ENCODE peak calls at places on chromosomes 1 and 21, in four cellular contexts. B is GM12878, I is HepG2, W is A549. N is an unnamed sample.

GRCh38 chr1:153612755-153613331 is at the start of gene S100A16:
- DNase-seq in W (peak; percentile 92), B (no peak), I (no peak), N (no peak)

GRCh38 chr1:243549108-243549507 is 293.3 kb downstream of the SDCCAG8 start:
- DNase-seq in B (no peak), I (no peak), W (no peak), N (no peak)

GRCh38 chr1:91830242-91831131 is 55.5 kb downstream of the TGFBR3 start:
- DNase-seq in W (peak; percentile 21), I (peak; percentile 84), B (no peak), N (no peak)

GRCh38 chr1:47763456-47764171 is 233.6 kb downstream of the TRABD2B start:
- DNase-seq in I (no peak), W (no peak), B (no peak), N (no peak)

GRCh38 chr1:185017338-185017737 is 28.0 kb upstream of the RNF2 start:
- DNase-seq in I (no peak), W (peak; percentile 18), B (no peak), N (no peak)

GRCh38 chr1:207603777-207604176 is 41.2 kb upstream of the CR1L start:
- DNase-seq in B (no peak), W (no peak), I (peak; percentile 95), N (no peak)

GRCh38 chr1:208189183-208189582 is 55.0 kb downstream of the PLXNA2 start:
- DNase-seq in B (peak; percentile 46), I (no peak), W (no peak), N (peak; percentile 52)

GRCh38 chr1:206721454-206721853 is 36.7 kb downstream of the MAPKAPK2 start:
- DNase-seq in B (no peak), W (no peak), I (no peak), N (no peak)

GRCh38 chr1:36366091-36366661 is 19.5 kb downstream of the STK40 start:
- DNase-seq in W (no peak), I (no peak), B (no peak), N (no peak)

GRCh38 chr1:41643422-41643821 is 158.9 kb upstream of the EDN2 start:
- DNase-seq in I (no peak), B (no peak), W (no peak), N (no peak)

GRCh38 chr1:209767706-209768105 is 11.9 kb downstream of the TRAF3IP3 start:
- DNase-seq in I (no peak), B (no peak), W (no peak), N (no peak)

GRCh38 chr1:82867781-82868180 is 1067.0 kb downstream of the ADGRL2 start:
- DNase-seq in B (no peak), I (no peak), W (no peak), N (no peak)

GRCh38 chr1:37734629-37735591 is 30.0 kb downstream of the EPHA10 start:
- DNase-seq in I (no peak), B (no peak), W (no peak), N (peak; percentile 89)

GRCh38 chr1:225572422-225572821 is 80.5 kb downstream of the ENAH start:
- DNase-seq in I (no peak), W (peak; percentile 8), B (no peak), N (no peak)

GRCh38 chr1:236753964-236754363 is 41.1 kb upstream of the MTR start:
- DNase-seq in W (no peak), I (no peak), B (no peak), N (peak; percentile 25)

GRCh38 chr1:193179094-193179493 is 7.3 kb downstream of the B3GALT2 start:
- DNase-seq in B (no peak), W (no peak), I (no peak), N (no peak)

GRCh38 chr1:99086057-99086456 is 81.4 kb upstream of the PLPPR5 start:
- DNase-seq in B (no peak), W (no peak), I (no peak), N (no peak)

GRCh38 chr1:168628807-168629206 is 52.4 kb downstream of the XCL1 start:
- DNase-seq in B (no peak), I (no peak), W (peak; percentile 9), N (no peak)

GRCh38 chr1:231940116-231940515 is 313.5 kb downstream of the DISC1 start:
- DNase-seq in B (no peak), W (no peak), I (no peak), N (no peak)

GRCh38 chr1:11507309-11507708 is 28.4 kb downstream of the DISP3 start:
- DNase-seq in W (no peak), I (no peak), B (no peak), N (no peak)

GRCh38 chr21:45003331-45004058 is 63.7 kb downstream of the SLX9 start:
- DNase-seq in I (peak; percentile 19), W (no peak), B (no peak), N (no peak)

GRCh38 chr1:215529111-215529510 is 38.0 kb upstream of the KCTD3 start:
- DNase-seq in I (no peak), W (no peak), B (no peak), N (no peak)

GRCh38 chr1:25799758-25800537 is at the start of gene SELENON:
- DNase-seq in W (peak; percentile 38), I (peak; percentile 20), B (no peak), N (peak; percentile 51)

GRCh38 chr1:13619909-13620308 is 36.3 kb downstream of the PDPN start:
- DNase-seq in B (no peak), W (no peak), I (no peak), N (no peak)

GRCh38 chr1:110888641-110889040 is 15.7 kb downstream of the CD53 start:
- DNase-seq in B (no peak), I (no peak), W (no peak), N (no peak)

GRCh38 chr1:23163395-23163794 is 5.3 kb downstream of the LUZP1 start:
- DNase-seq in W (no peak), B (no peak), I (no peak), N (no peak)

GRCh38 chr1:203668401-203668800 is 41.8 kb downstream of the ATP2B4 start:
- DNase-seq in I (no peak), B (no peak), W (no peak), N (no peak)

GRCh38 chr1:58699011-58699762 is 675 bp downstream of the MYSM1 start:
- DNase-seq in B (no peak), W (no peak), I (no peak), N (peak; percentile 43)

DNA sequence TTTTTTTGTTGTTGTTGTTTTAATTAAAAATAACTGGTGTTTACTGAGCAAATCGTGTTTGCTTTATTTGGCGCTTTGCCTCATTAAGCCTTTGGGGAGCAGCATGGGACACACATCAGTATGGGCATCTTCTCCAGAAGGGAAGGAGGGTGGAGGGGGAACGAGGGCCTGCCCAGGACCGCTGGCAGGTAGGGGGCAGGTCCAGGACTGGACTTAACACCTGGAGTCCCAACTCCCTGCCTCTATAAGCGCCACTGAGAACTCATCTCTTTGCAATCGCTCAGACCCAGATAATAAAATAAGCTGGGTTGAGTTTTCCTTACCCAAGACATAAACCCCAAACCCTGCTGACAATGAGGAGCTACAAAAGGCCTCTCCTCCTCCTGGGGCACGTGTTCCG is 15.1 kb downstream of the ABCG1 start:
- DNase-seq in B (no peak), W (no peak), I (no peak), N (no peak)
- TF ChIP-seq CHD4 in B (no peak), W (no peak), I (no peak), N (no peak)

DNA sequence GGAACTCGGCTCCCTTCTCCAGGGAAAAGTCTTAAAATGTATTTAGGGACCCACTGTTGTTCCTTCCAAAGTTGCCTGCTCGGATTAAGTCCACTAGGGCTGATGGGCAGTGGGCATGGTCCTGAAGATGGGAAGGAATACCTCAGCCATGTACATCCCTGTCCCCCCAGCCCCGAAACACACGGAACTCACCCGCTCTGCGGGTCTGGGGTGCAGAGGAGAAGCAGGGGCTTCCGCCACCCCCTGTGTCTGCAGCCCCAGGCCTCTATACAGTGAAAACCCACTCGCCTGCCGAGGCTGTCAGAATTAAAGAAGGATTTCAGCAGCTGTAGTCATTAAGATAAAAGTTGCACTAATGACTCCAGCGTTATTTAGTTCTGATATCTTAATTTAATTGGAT is 212.6 kb upstream of the VAMP3 start:
- DNase-seq in B (no peak), I (no peak), W (no peak), N (no peak)
- TF ChIP-seq CHD4 in B (no peak), I (no peak), W (no peak), N (no peak)

GRCh38 chr1:10087210-10087609 is 54.5 kb downstream of the UBE4B start:
- DNase-seq in B (no peak), W (no peak), I (no peak), N (no peak)

GRCh38 chr1:10080523-10080922 is 47.8 kb downstream of the UBE4B start:
- DNase-seq in W (no peak), I (no peak), B (no peak), N (no peak)

GRCh38 chr1:10082785-10083479 is 50.2 kb downstream of the UBE4B start:
- DNase-seq in B (no peak), I (no peak), W (no peak), N (no peak)

GRCh38 chr1:10085076-10085475 is 52.3 kb downstream of the UBE4B start:
- DNase-seq in W (no peak), I (peak; percentile 24), B (no peak), N (no peak)

GRCh38 chr1:10084045-10084444 is 51.3 kb downstream of the UBE4B start:
- DNase-seq in I (no peak), W (no peak), B (no peak), N (no peak)
- TF ChIP-seq CHD4 in I (no peak), W (no peak), B (no peak), N (no peak)

GRCh38 chr1:166843322-166843721 is 4.0 kb downstream of the POGK start:
- DNase-seq in I (no peak), B (no peak), W (no peak), N (no peak)

GRCh38 chr1:166839600-166840308 is 479 bp downstream of the POGK start:
- DNase-seq in B (no peak), I (peak; percentile 17), W (peak; percentile 46), N (peak; percentile 62)

GRCh38 chr1:166843769-166844596 is 4.7 kb downstream of the POGK start:
- DNase-seq in I (no peak), B (no peak), W (no peak), N (no peak)

GRCh38 chr1:166838766-166839599 is at the start of gene POGK:
- DNase-seq in B (peak; percentile 63), W (peak; percentile 80), I (peak; percentile 78), N (peak; percentile 95)

DNA sequence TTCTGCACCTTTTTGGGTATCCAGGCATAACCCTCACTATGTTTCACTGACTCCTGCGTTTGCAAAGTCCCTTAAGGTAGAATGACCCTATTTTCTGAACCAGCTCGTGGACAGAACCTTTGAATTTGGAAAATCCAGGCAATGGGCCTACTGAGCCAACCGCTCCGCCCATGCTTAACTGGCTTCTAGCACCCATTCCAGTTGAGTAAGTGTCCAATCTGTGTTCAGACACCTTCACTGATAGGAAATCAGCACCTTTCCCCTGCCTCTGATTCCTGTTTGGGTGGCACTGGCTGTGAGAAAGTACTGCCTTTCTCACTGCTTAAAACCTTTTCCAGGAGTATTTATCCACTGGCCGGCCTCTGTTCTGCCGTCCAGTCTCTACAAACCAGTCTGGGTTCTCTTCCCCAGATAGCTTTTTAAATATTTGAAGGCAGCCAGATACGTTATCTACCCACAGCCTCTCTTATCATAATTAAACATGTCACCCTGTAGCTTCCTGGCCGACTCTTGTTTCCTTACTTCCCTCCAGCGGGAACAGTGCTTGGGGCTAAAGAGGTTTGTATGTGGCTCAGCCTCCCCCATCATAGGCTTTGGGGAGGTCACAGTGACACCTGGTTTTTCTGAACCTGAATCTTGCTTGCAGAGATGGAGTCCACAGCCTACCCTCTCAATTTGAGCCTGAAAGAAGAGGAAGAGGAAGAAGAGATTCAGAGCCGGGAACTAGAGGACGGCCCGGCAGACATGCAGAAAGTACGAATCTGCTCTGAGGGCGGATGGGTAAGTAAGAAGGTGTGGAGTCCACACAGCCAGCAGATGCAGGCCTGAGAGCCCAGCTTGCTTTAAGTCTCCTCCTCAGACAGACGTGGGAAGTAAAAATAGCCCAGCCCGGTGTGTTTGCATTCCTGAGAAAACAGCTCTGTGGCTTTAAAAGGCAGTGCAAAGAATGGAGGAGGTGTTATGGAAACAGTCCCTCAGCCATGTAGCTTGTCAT is 1.3 kb downstream of the POGK start:
- DNase-seq in I (no peak), W (no peak), B (no peak), N (peak; percentile 70)
- TF ChIP-seq CHD4 in I (no peak), W (no peak), B (no peak), N (no peak)